ENCODE peak calls at places on chromosomes 7 and 10, in five cellular contexts. One of them, this sample, is unnamed.

GRCh38 chr7:78018541-78019456 is 220.2 kb downstream of the PHTF2 start:
- DNase-seq in right lobe of liver: no peak
- DNase-seq in naive thymus-derived CD4-positive, alpha-beta T cell: no peak
- DNase-seq in psoas muscle: peak; percentile 39
- DNase-seq in cardiac muscle cell: no peak
- DNase-seq in this sample: peak; percentile 74

GRCh38 chr10:59808896-59809643 is 55.8 kb upstream of the MRLN start:
- DNase-seq in right lobe of liver: peak; percentile 67
- DNase-seq in naive thymus-derived CD4-positive, alpha-beta T cell: peak; percentile 66
- DNase-seq in psoas muscle: peak; percentile 78
- DNase-seq in cardiac muscle cell: peak; percentile 69
- DNase-seq in this sample: peak; percentile 80

GRCh38 chr7:130910949-130911944 is 177.2 kb upstream of the KLF14 start:
- DNase-seq in right lobe of liver: no peak
- DNase-seq in naive thymus-derived CD4-positive, alpha-beta T cell: peak; percentile 15
- DNase-seq in psoas muscle: no peak
- DNase-seq in cardiac muscle cell: no peak
- DNase-seq in this sample: no peak

GRCh38 chr7:11436317-11436716 is 395.7 kb downstream of the THSD7A start:
- DNase-seq in right lobe of liver: no peak
- DNase-seq in naive thymus-derived CD4-positive, alpha-beta T cell: no peak
- DNase-seq in psoas muscle: no peak
- DNase-seq in cardiac muscle cell: no peak
- DNase-seq in this sample: no peak

GRCh38 chr10:82256275-82256674 is 381.3 kb downstream of the NRG3 start:
- DNase-seq in right lobe of liver: no peak
- DNase-seq in naive thymus-derived CD4-positive, alpha-beta T cell: no peak
- DNase-seq in psoas muscle: no peak
- DNase-seq in cardiac muscle cell: no peak
- DNase-seq in this sample: no peak

GRCh38 chr10:3472705-3473078 is 300.1 kb upstream of the PITRM1 start:
- DNase-seq in right lobe of liver: no peak
- DNase-seq in naive thymus-derived CD4-positive, alpha-beta T cell: no peak
- DNase-seq in psoas muscle: no peak
- DNase-seq in cardiac muscle cell: no peak
- DNase-seq in this sample: no peak

GRCh38 chr10:132404911-132405462 is 8.0 kb downstream of the PWWP2B start:
- DNase-seq in right lobe of liver: no peak
- DNase-seq in naive thymus-derived CD4-positive, alpha-beta T cell: no peak
- DNase-seq in psoas muscle: no peak
- DNase-seq in cardiac muscle cell: no peak
- DNase-seq in this sample: peak; percentile 64

GRCh38 chr7:39686261-39686924 is 63.0 kb downstream of the RALA start:
- DNase-seq in right lobe of liver: no peak
- DNase-seq in naive thymus-derived CD4-positive, alpha-beta T cell: no peak
- DNase-seq in psoas muscle: no peak
- DNase-seq in cardiac muscle cell: no peak
- DNase-seq in this sample: no peak

GRCh38 chr10:60848126-60848525 is 69.8 kb downstream of the CDK1 start:
- DNase-seq in right lobe of liver: no peak
- DNase-seq in naive thymus-derived CD4-positive, alpha-beta T cell: no peak
- DNase-seq in psoas muscle: peak; percentile 25
- DNase-seq in cardiac muscle cell: no peak
- DNase-seq in this sample: no peak

GRCh38 chr10:17438583-17438982 is 15.8 kb downstream of the ST8SIA6 start:
- DNase-seq in right lobe of liver: no peak
- DNase-seq in naive thymus-derived CD4-positive, alpha-beta T cell: no peak
- DNase-seq in psoas muscle: no peak
- DNase-seq in cardiac muscle cell: no peak
- DNase-seq in this sample: no peak
- H3K27ac ChIP-seq in right lobe of liver: no peak overlapping the region
- H3K27ac ChIP-seq in naive thymus-derived CD4-positive, alpha-beta T cell: no peak overlapping the region
- H3K27ac ChIP-seq in psoas muscle: no peak overlapping the region
- H3K27ac ChIP-seq in cardiac muscle cell: no peak overlapping the region
- H3K27ac ChIP-seq in this sample: no peak overlapping the region

GRCh38 chr10:110842305-110842952 is 29.3 kb upstream of the PDCD4 start:
- DNase-seq in right lobe of liver: no peak
- DNase-seq in naive thymus-derived CD4-positive, alpha-beta T cell: no peak
- DNase-seq in psoas muscle: no peak
- DNase-seq in cardiac muscle cell: no peak
- DNase-seq in this sample: no peak
- H3K27ac ChIP-seq in right lobe of liver: peak overlapping the region; percentile 67
- H3K27ac ChIP-seq in naive thymus-derived CD4-positive, alpha-beta T cell: peak overlapping the region; percentile 40
- H3K27ac ChIP-seq in psoas muscle: no peak overlapping the region
- H3K27ac ChIP-seq in cardiac muscle cell: peak overlapping the region; percentile 60
- H3K27ac ChIP-seq in this sample: peak overlapping the region; percentile 36

GRCh38 chr10:21524131-21524525 is 1.4 kb downstream of the SKIDA1 start:
- DNase-seq in right lobe of liver: no peak
- DNase-seq in naive thymus-derived CD4-positive, alpha-beta T cell: no peak
- DNase-seq in psoas muscle: no peak
- DNase-seq in cardiac muscle cell: no peak
- DNase-seq in this sample: no peak

GRCh38 chr10:21524526-21525366 is 736 bp downstream of the SKIDA1 start:
- DNase-seq in right lobe of liver: no peak
- DNase-seq in naive thymus-derived CD4-positive, alpha-beta T cell: no peak
- DNase-seq in psoas muscle: no peak
- DNase-seq in cardiac muscle cell: peak; percentile 45
- DNase-seq in this sample: no peak

GRCh38 chr10:21521910-21522533 is 3.5 kb downstream of the SKIDA1 start:
- DNase-seq in right lobe of liver: no peak
- DNase-seq in naive thymus-derived CD4-positive, alpha-beta T cell: no peak
- DNase-seq in psoas muscle: no peak
- DNase-seq in cardiac muscle cell: no peak
- DNase-seq in this sample: no peak

GRCh38 chr10:21523007-21523406 is 2.5 kb downstream of the SKIDA1 start:
- DNase-seq in right lobe of liver: no peak
- DNase-seq in naive thymus-derived CD4-positive, alpha-beta T cell: no peak
- DNase-seq in psoas muscle: no peak
- DNase-seq in cardiac muscle cell: no peak
- DNase-seq in this sample: no peak

GRCh38 chr10:21523557-21524008 is 1.9 kb downstream of the SKIDA1 start:
- DNase-seq in right lobe of liver: no peak
- DNase-seq in naive thymus-derived CD4-positive, alpha-beta T cell: no peak
- DNase-seq in psoas muscle: no peak
- DNase-seq in cardiac muscle cell: no peak
- DNase-seq in this sample: no peak
- H3K27ac ChIP-seq in right lobe of liver: no peak overlapping the region
- H3K27ac ChIP-seq in naive thymus-derived CD4-positive, alpha-beta T cell: no peak overlapping the region
- H3K27ac ChIP-seq in psoas muscle: peak overlapping the region; percentile 99
- H3K27ac ChIP-seq in cardiac muscle cell: peak overlapping the region; percentile 99
- H3K27ac ChIP-seq in this sample: no peak overlapping the region

DNA sequence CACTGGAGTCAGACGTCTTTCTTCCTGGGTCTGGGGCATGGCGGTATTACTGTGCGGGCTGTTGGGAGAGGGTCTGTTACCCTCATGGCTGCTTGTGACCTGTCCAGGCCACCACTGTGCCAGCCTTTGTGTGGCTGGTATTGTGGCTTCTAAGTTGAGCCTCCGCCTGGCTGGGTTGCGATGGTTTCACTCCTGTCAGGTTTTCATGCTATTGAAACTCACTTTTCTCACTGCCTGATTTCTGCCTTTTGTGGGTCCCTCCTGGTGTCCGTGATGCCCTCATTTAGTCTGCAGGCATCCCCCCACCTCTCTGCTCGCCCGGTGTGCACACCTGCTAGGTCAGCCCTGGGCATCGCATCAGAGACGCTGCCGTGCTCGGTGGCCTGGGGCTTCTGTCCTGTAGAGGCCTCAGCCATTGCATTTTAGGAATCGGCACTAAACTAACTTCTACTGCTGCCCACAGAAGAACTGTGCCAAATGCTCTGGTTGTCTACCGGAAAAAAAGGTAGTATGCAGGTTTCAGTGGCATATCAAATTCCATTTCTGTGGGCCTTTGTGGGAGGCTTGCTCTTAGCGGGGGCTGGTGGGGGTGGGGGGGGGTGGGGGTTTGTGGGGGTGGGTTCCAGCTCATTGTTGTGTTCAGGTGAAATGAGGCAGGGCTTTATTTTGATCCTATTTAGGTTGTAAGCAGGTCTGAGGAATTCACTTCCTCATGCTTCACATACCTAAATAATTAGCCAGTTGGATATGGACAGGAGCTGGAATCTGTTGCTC is 64.3 kb downstream of the MGMT start:
- DNase-seq in right lobe of liver: peak; percentile 25
- DNase-seq in naive thymus-derived CD4-positive, alpha-beta T cell: no peak
- DNase-seq in psoas muscle: no peak
- DNase-seq in cardiac muscle cell: peak; percentile 24
- DNase-seq in this sample: no peak
- H3K27ac ChIP-seq in right lobe of liver: no peak overlapping the region
- H3K27ac ChIP-seq in naive thymus-derived CD4-positive, alpha-beta T cell: no peak overlapping the region
- H3K27ac ChIP-seq in psoas muscle: no peak overlapping the region
- H3K27ac ChIP-seq in cardiac muscle cell: peak overlapping the region; percentile 60
- H3K27ac ChIP-seq in this sample: peak overlapping the region; percentile 69

GRCh38 chr10:13120786-13121499 is 21.0 kb downstream of the OPTN start:
- DNase-seq in right lobe of liver: no peak
- DNase-seq in naive thymus-derived CD4-positive, alpha-beta T cell: no peak
- DNase-seq in psoas muscle: no peak
- DNase-seq in cardiac muscle cell: no peak
- DNase-seq in this sample: no peak
- H3K27ac ChIP-seq in right lobe of liver: no peak overlapping the region
- H3K27ac ChIP-seq in naive thymus-derived CD4-positive, alpha-beta T cell: no peak overlapping the region
- H3K27ac ChIP-seq in psoas muscle: peak overlapping the region; percentile 19
- H3K27ac ChIP-seq in cardiac muscle cell: no peak overlapping the region
- H3K27ac ChIP-seq in this sample: no peak overlapping the region

GRCh38 chr10:94288361-94289116 is 74.2 kb downstream of the NOC3L start:
- DNase-seq in right lobe of liver: no peak
- DNase-seq in naive thymus-derived CD4-positive, alpha-beta T cell: no peak
- DNase-seq in psoas muscle: no peak
- DNase-seq in cardiac muscle cell: no peak
- DNase-seq in this sample: no peak

GRCh38 chr10:94287331-94287730 is 75.4 kb downstream of the NOC3L start:
- DNase-seq in right lobe of liver: no peak
- DNase-seq in naive thymus-derived CD4-positive, alpha-beta T cell: no peak
- DNase-seq in psoas muscle: no peak
- DNase-seq in cardiac muscle cell: no peak
- DNase-seq in this sample: no peak

GRCh38 chr10:94285271-94285670 is 77.5 kb downstream of the NOC3L start:
- DNase-seq in right lobe of liver: no peak
- DNase-seq in naive thymus-derived CD4-positive, alpha-beta T cell: no peak
- DNase-seq in psoas muscle: no peak
- DNase-seq in cardiac muscle cell: no peak
- DNase-seq in this sample: no peak

GRCh38 chr10:94282369-94282768 is 80.4 kb downstream of the NOC3L start:
- DNase-seq in right lobe of liver: no peak
- DNase-seq in naive thymus-derived CD4-positive, alpha-beta T cell: no peak
- DNase-seq in psoas muscle: no peak
- DNase-seq in cardiac muscle cell: no peak
- DNase-seq in this sample: no peak

DNA sequence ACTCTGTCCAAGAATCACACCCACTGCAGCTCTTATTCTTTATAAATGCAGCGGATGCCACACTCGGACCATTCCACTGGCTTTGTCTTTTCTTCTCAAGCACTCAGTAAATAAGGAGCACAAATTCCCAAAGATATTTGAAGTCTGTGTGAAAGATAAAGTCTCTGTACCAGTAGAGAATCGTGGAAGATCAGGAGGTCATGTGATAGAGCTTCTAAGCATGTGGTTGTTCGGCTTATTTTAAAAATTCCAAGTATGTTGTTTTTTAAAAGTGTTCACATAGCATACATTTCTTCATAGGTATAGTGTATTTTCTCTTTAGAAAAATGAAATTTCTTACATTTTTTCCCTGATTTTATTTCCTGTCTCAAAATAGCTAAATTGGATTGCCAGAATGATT is 75.8 kb downstream of the NOC3L start:
- DNase-seq in right lobe of liver: no peak
- DNase-seq in naive thymus-derived CD4-positive, alpha-beta T cell: no peak
- DNase-seq in psoas muscle: no peak
- DNase-seq in cardiac muscle cell: no peak
- DNase-seq in this sample: no peak
- H3K27ac ChIP-seq in right lobe of liver: no peak overlapping the region
- H3K27ac ChIP-seq in naive thymus-derived CD4-positive, alpha-beta T cell: no peak overlapping the region
- H3K27ac ChIP-seq in psoas muscle: no peak overlapping the region
- H3K27ac ChIP-seq in cardiac muscle cell: no peak overlapping the region
- H3K27ac ChIP-seq in this sample: no peak overlapping the region

GRCh38 chr10:43374194-43374593 is 2.8 kb downstream of the FXYD4 start:
- DNase-seq in right lobe of liver: no peak
- DNase-seq in naive thymus-derived CD4-positive, alpha-beta T cell: no peak
- DNase-seq in psoas muscle: no peak
- DNase-seq in cardiac muscle cell: no peak
- DNase-seq in this sample: peak; percentile 45
- H3K27ac ChIP-seq in right lobe of liver: no peak overlapping the region
- H3K27ac ChIP-seq in naive thymus-derived CD4-positive, alpha-beta T cell: no peak overlapping the region
- H3K27ac ChIP-seq in psoas muscle: no peak overlapping the region
- H3K27ac ChIP-seq in cardiac muscle cell: no peak overlapping the region
- H3K27ac ChIP-seq in this sample: no peak overlapping the region

DNA sequence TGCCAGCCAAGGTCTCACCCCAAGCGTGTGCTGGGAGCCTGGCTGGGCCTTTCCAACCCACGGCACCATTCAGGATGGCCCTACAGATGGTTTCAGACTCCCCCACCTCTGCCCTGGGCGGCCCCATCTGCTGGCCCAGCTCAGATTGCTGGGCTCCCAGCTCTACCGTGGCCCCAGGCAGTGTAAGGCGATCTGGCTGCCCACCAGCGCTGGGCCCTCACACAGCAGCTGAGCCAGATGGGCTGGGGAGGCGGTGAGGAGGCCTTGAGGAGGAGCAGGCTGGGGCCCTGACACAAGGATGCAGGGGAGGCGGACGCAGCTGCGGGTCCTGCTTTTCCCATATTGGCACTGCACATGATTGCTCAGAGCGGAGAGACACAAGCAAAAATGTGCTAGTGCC is 162.8 kb downstream of the NRF1 start:
- DNase-seq in right lobe of liver: no peak
- DNase-seq in naive thymus-derived CD4-positive, alpha-beta T cell: no peak
- DNase-seq in psoas muscle: no peak
- DNase-seq in cardiac muscle cell: no peak
- DNase-seq in this sample: no peak
- H3K27ac ChIP-seq in right lobe of liver: no peak overlapping the region
- H3K27ac ChIP-seq in naive thymus-derived CD4-positive, alpha-beta T cell: no peak overlapping the region
- H3K27ac ChIP-seq in psoas muscle: no peak overlapping the region
- H3K27ac ChIP-seq in cardiac muscle cell: no peak overlapping the region
- H3K27ac ChIP-seq in this sample: no peak overlapping the region

GRCh38 chr7:101933028-101933427 is 115.6 kb downstream of the CUX1 start:
- DNase-seq in right lobe of liver: no peak
- DNase-seq in naive thymus-derived CD4-positive, alpha-beta T cell: no peak
- DNase-seq in psoas muscle: no peak
- DNase-seq in cardiac muscle cell: no peak
- DNase-seq in this sample: no peak

GRCh38 chr7:101935521-101936141 is 118.2 kb downstream of the CUX1 start:
- DNase-seq in right lobe of liver: peak; percentile 94
- DNase-seq in naive thymus-derived CD4-positive, alpha-beta T cell: no peak
- DNase-seq in psoas muscle: peak; percentile 72
- DNase-seq in cardiac muscle cell: no peak
- DNase-seq in this sample: peak; percentile 85

GRCh38 chr7:101934618-101935017 is 117.2 kb downstream of the CUX1 start:
- DNase-seq in right lobe of liver: no peak
- DNase-seq in naive thymus-derived CD4-positive, alpha-beta T cell: no peak
- DNase-seq in psoas muscle: no peak
- DNase-seq in cardiac muscle cell: no peak
- DNase-seq in this sample: no peak

GRCh38 chr7:101932053-101932452 is 114.6 kb downstream of the CUX1 start:
- DNase-seq in right lobe of liver: no peak
- DNase-seq in naive thymus-derived CD4-positive, alpha-beta T cell: no peak
- DNase-seq in psoas muscle: no peak
- DNase-seq in cardiac muscle cell: no peak
- DNase-seq in this sample: no peak

DNA sequence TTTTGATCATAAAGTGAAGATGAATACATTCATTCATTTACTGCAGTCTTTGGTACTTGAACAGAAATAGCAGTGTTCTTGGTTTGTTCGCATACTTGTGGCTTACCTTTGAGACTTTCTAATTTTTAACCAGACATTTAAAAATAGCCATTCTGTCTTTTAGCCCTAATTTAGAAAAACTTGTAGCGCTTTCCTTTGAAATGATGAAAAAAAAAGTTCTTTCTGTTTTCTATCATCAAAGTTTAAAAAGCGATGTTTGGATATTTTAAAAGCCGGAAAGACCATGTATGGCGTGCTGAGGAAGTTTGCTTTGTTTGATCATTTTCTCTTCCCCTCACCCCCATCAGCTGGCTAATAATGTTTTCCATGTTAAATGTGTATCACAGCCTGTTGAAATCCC is 116.3 kb downstream of the CUX1 start:
- DNase-seq in right lobe of liver: no peak
- DNase-seq in naive thymus-derived CD4-positive, alpha-beta T cell: no peak
- DNase-seq in psoas muscle: no peak
- DNase-seq in cardiac muscle cell: no peak
- DNase-seq in this sample: no peak
- H3K27ac ChIP-seq in right lobe of liver: no peak overlapping the region
- H3K27ac ChIP-seq in naive thymus-derived CD4-positive, alpha-beta T cell: no peak overlapping the region
- H3K27ac ChIP-seq in psoas muscle: peak overlapping the region; percentile 90
- H3K27ac ChIP-seq in cardiac muscle cell: peak overlapping the region; percentile 23
- H3K27ac ChIP-seq in this sample: peak overlapping the region; percentile 38